ENCODE peak calls at places on chromosome 14, in seven cellular contexts. X, M, I, R, P, S and A are unnamed samples.
A peak's percentile ranks its signal among the peaks of the same experiment; 100 is the strongest.

GRCh38 chr14:55180434-55180833 is 11.0 kb downstream of the DLGAP5 start:
- DNase-seq in X (no peak), M (no peak), P (no peak), I (no peak), R (no peak), S (peak; percentile 59), A (no peak)

GRCh38 chr14:92513966-92514843 is 624 bp downstream of the RIN3 start:
- DNase-seq in R (peak; percentile 58), S (no peak), X (peak; percentile 60), P (no peak), M (no peak), I (no peak), A (peak; percentile 52)

GRCh38 chr14:24053548-24054323 is 1.9 kb downstream of the CARMIL3 start:
- DNase-seq in I (no peak), P (no peak), R (no peak), X (no peak), S (no peak), M (no peak), A (no peak)

GRCh38 chr14:71942904-71943694 is 10.9 kb downstream of the RGS6 start:
- DNase-seq in M (no peak), S (no peak), R (no peak), I (no peak), X (no peak), P (no peak), A (no peak)

GRCh38 chr14:104144911-104145825 is 6.8 kb downstream of the KIF26A start:
- DNase-seq in P (no peak), S (no peak), X (no peak), R (no peak), M (no peak), I (no peak), A (no peak)

GRCh38 chr14:24129410-24129998 is 955 bp upstream of the FITM1 start:
- DNase-seq in P (no peak), M (no peak), R (no peak), X (no peak), I (no peak), S (no peak), A (no peak)

GRCh38 chr14:76904740-76905569 is 78.7 kb downstream of the LRRC74A start:
- DNase-seq in M (peak; percentile 99), R (no peak), S (peak; percentile 51), P (peak; percentile 100), I (peak; percentile 87), X (peak; percentile 99), A (peak; percentile 82)

GRCh38 chr14:62914025-62914424 is 131.2 kb downstream of the KCNH5 start:
- DNase-seq in R (no peak), M (no peak), S (no peak), P (no peak), I (no peak), X (no peak), A (no peak)

GRCh38 chr14:33118653-33119052 is 180.0 kb downstream of the NPAS3 start:
- DNase-seq in P (no peak), X (no peak), M (peak; percentile 27), R (no peak), I (no peak), S (no peak), A (peak; percentile 26)

GRCh38 chr14:56751471-56751870 is 58.8 kb downstream of the OTX2 start:
- DNase-seq in M (no peak), P (no peak), R (peak; percentile 63), S (no peak), I (no peak), X (no peak), A (no peak)

GRCh38 chr14:61454545-61454944 is 133.2 kb downstream of the PRKCH start:
- DNase-seq in I (no peak), P (no peak), S (no peak), M (no peak), X (no peak), R (no peak), A (no peak)

GRCh38 chr14:31070431-31070830 is 44.3 kb upstream of the STRN3 start:
- DNase-seq in M (peak; percentile 39), R (no peak), P (peak; percentile 48), X (peak; percentile 90), S (no peak), I (no peak), A (no peak)

GRCh38 chr14:88667555-88668273 is 104.9 kb downstream of the ZC3H14 start:
- DNase-seq in P (peak; percentile 40), S (peak; percentile 52), M (peak; percentile 79), I (peak; percentile 68), X (peak; percentile 85), R (peak; percentile 89), A (peak; percentile 86)

GRCh38 chr14:97975960-97976359 is 1178.8 kb downstream of the VRK1 start:
- DNase-seq in P (no peak), X (no peak), S (no peak), M (no peak), R (no peak), I (no peak), A (no peak)

GRCh38 chr14:77804592-77804991 is 4.7 kb downstream of the ADCK1 start:
- DNase-seq in S (peak; percentile 41), M (peak; percentile 82), R (peak; percentile 84), I (no peak), P (peak; percentile 52), X (peak; percentile 36), A (no peak)

GRCh38 chr14:79614443-79614842 is 596.9 kb downstream of the DIO2 start:
- DNase-seq in X (no peak), R (no peak), I (no peak), P (no peak), M (no peak), S (no peak), A (no peak)

GRCh38 chr14:102761206-102761605 is 16.0 kb upstream of the TRAF3 start:
- DNase-seq in X (no peak), P (no peak), S (no peak), M (no peak), R (no peak), I (no peak), A (no peak)

GRCh38 chr14:102760485-102761193 is 16.6 kb upstream of the TRAF3 start:
- DNase-seq in X (no peak), M (no peak), P (no peak), R (peak; percentile 66), I (no peak), S (no peak), A (no peak)

GRCh38 chr14:102758087-102758486 is 19.2 kb upstream of the TRAF3 start:
- DNase-seq in X (no peak), R (no peak), P (no peak), I (no peak), M (no peak), S (no peak), A (no peak)

GRCh38 chr14:102757646-102758045 is 19.6 kb upstream of the TRAF3 start:
- DNase-seq in S (no peak), R (no peak), M (no peak), I (no peak), P (no peak), X (no peak), A (no peak)

DNA sequence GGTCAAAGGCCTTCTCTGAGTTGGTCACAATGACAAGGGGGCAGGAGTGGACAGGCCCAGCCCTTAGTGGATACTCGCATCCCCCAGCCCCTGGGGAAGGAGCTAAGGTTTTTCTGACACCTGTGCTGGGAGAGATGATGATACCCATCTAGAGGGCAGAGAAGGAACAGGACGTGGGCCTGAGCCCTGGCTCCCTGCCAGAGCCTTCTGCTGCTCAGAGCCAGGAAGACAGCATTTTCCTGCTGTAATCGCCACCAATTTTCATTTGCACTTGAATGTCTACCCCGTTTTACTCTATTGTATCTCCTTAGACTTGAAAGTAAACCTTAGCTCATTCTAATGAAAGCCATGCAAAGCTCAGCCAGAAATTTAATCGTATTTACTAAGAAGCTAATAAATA is 17.8 kb upstream of the TRAF3 start:
- DNase-seq in S (no peak), I (no peak), M (peak; percentile 20), P (no peak), X (peak; percentile 21), R (peak; percentile 49), A (peak; percentile 46)
- H3K9me2 ChIP-seq in S (no peaks in the 10 kb centered on the region), I (no peaks in the 10 kb centered on the region), M (no peaks in the 10 kb centered on the region), P (no peaks in the 10 kb centered on the region), X (no peaks in the 10 kb centered on the region), R (no peaks in the 10 kb centered on the region), A (no peaks in the 10 kb centered on the region)

GRCh38 chr14:102055181-102055901 is 31.5 kb downstream of the HSP90AA1 start:
- DNase-seq in I (no peak), R (peak; percentile 71), S (no peak), P (peak; percentile 98), M (no peak), X (peak; percentile 80), A (peak; percentile 43)

GRCh38 chr14:102058931-102059330 is 27.9 kb downstream of the HSP90AA1 start:
- DNase-seq in S (no peak), P (no peak), I (no peak), M (no peak), R (no peak), X (no peak), A (no peak)

GRCh38 chr14:102056694-102057442 is 30.0 kb downstream of the HSP90AA1 start:
- DNase-seq in P (no peak), S (no peak), M (no peak), X (no peak), I (no peak), R (no peak), A (no peak)

GRCh38 chr14:102058146-102058545 is 28.7 kb downstream of the HSP90AA1 start:
- DNase-seq in P (no peak), I (no peak), M (no peak), S (no peak), R (no peak), X (no peak), A (no peak)

DNA sequence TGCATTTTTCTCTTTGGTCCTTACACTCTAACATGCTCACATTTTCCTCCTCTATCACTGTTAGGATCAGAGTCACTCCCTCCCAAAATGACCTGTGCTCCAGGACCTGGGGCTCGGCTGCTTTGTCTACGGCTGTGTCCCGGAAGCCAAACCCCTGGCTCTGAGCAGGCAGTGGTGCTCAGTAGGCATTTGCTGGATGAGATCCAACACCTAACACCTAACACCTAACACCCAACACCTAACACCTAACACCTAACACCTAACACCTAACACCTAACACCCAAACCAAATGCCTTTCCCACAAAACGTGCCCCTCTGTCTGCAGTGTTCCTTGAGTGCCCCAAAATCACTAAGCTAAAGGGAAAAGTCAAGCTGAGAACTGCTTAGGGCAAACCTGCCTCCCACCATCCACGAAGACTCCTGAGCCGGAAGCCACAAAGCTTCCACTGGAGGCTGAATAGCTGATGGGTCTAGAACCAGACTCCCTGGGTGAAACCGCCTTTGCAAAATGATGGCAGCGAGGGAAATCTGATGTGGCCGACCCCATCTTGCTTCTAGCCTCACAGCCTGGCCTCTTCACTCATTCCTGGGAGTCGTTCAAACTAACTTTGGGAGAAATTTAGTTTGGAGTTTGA is 29.2 kb downstream of the HSP90AA1 start:
- DNase-seq in I (no peak), R (no peak), S (no peak), M (no peak), P (peak; percentile 62), X (no peak), A (no peak)
- H2AFZ ChIP-seq in I (no peak overlapping the region), R (peak overlapping the region; percentile 19), S (no peak overlapping the region), M (no peak overlapping the region), P (no peak overlapping the region), X (no peak overlapping the region), A (no peak overlapping the region)

GRCh38 chr14:105475269-105475915 is 771 bp downstream of the CRIP2 start:
- DNase-seq in S (no peak), I (no peak), M (peak; percentile 58), R (peak; percentile 44), X (peak; percentile 77), P (no peak), A (no peak)
- TF ChIP-seq EZH2 in S (no peak), I (no peak), M (no peak), R (peak; percentile 50), X (no peak), P (no peak), A (peak; percentile 62)

DNA sequence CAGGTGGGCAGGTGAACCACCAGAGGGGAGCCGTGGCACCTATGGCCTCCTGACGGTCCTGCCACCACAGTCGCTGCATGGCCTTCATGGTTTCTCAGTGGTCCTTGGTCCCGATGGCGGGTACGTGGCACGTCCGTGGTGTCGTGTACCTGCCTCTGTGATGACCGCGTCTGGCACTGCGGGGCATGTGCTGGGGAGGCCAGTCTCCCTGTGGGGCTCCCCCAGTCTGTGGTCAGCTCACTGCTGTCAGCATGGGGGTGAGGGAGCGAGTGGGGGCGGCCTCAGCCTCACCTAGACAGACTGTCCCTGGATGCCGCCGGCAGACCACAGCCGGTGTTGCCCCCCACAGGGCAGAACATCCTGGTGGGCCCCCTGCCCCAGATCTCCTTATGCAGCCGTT is 267.2 kb downstream of the SEC23A start:
- DNase-seq in X (no peak), I (no peak), S (no peak), P (no peak), M (no peak), R (no peak), A (no peak)
- H3K9me2 ChIP-seq in X (no peaks in the 10 kb centered on the region), I (no peaks in the 10 kb centered on the region), S (no peaks in the 10 kb centered on the region), P (no peaks in the 10 kb centered on the region), M (no peaks in the 10 kb centered on the region), R (no peaks in the 10 kb centered on the region), A (no peaks in the 10 kb centered on the region)